ENCODE peak calls at places on chromosome 3, in nine cellular contexts. One of them, this sample, is unnamed.

GRCh38 chr3:27659279-27660021 is 62.7 kb downstream of the EOMES start:
- DNase-seq in CD8-positive, alpha-beta T cell: peak
- DNase-seq in Caco-2: peak
- DNase-seq in RCC 7860: peak
- DNase-seq in B cell: peak
- DNase-seq in hypothalamus: no peak
- DNase-seq in mesenteric fat pad: no peak
- DNase-seq in stimulated activated CD4-positive, alpha-beta T cell treated with anti-CD3 and anti-CD28 coated beads, Interleukin-12 subunit alpha, Interleukin-12 subunit beta, amount 100 ng/mL, for 24 hours: no peak
- DNase-seq in GF-D8: no peak
- DNase-seq in this sample: peak

GRCh38 chr3:32322311-32322710 is 69.3 kb upstream of the CMTM7 start:
- DNase-seq in CD8-positive, alpha-beta T cell: no peak
- DNase-seq in Caco-2: no peak
- DNase-seq in RCC 7860: no peak
- DNase-seq in B cell: no peak
- DNase-seq in hypothalamus: no peak
- DNase-seq in mesenteric fat pad: no peak
- DNase-seq in stimulated activated CD4-positive, alpha-beta T cell treated with anti-CD3 and anti-CD28 coated beads, Interleukin-12 subunit alpha, Interleukin-12 subunit beta, amount 100 ng/mL, for 24 hours: no peak
- DNase-seq in GF-D8: no peak
- DNase-seq in this sample: no peak

GRCh38 chr3:193822492-193823220 is 229.6 kb downstream of the OPA1 start:
- DNase-seq in CD8-positive, alpha-beta T cell: no peak
- DNase-seq in Caco-2: no peak
- DNase-seq in RCC 7860: no peak
- DNase-seq in B cell: no peak
- DNase-seq in hypothalamus: no peak
- DNase-seq in mesenteric fat pad: no peak
- DNase-seq in stimulated activated CD4-positive, alpha-beta T cell treated with anti-CD3 and anti-CD28 coated beads, Interleukin-12 subunit alpha, Interleukin-12 subunit beta, amount 100 ng/mL, for 24 hours: no peak
- DNase-seq in GF-D8: no peak
- DNase-seq in this sample: no peak

GRCh38 chr3:183061431-183062172 is 37.7 kb downstream of the MCCC1 start:
- DNase-seq in CD8-positive, alpha-beta T cell: no peak
- DNase-seq in Caco-2: no peak
- DNase-seq in RCC 7860: no peak
- DNase-seq in B cell: no peak
- DNase-seq in hypothalamus: no peak
- DNase-seq in mesenteric fat pad: no peak
- DNase-seq in stimulated activated CD4-positive, alpha-beta T cell treated with anti-CD3 and anti-CD28 coated beads, Interleukin-12 subunit alpha, Interleukin-12 subunit beta, amount 100 ng/mL, for 24 hours: no peak
- DNase-seq in GF-D8: no peak
- DNase-seq in this sample: no peak

GRCh38 chr3:190059242-190059590 is 61.5 kb downstream of the P3H2 start:
- DNase-seq in CD8-positive, alpha-beta T cell: no peak
- DNase-seq in Caco-2: no peak
- DNase-seq in RCC 7860: no peak
- DNase-seq in B cell: no peak
- DNase-seq in hypothalamus: no peak
- DNase-seq in mesenteric fat pad: no peak
- DNase-seq in stimulated activated CD4-positive, alpha-beta T cell treated with anti-CD3 and anti-CD28 coated beads, Interleukin-12 subunit alpha, Interleukin-12 subunit beta, amount 100 ng/mL, for 24 hours: no peak
- DNase-seq in GF-D8: no peak
- DNase-seq in this sample: no peak

GRCh38 chr3:126828306-126828705 is 124.3 kb downstream of the CHCHD6 start:
- DNase-seq in CD8-positive, alpha-beta T cell: no peak
- DNase-seq in Caco-2: no peak
- DNase-seq in RCC 7860: no peak
- DNase-seq in B cell: no peak
- DNase-seq in hypothalamus: no peak
- DNase-seq in mesenteric fat pad: no peak
- DNase-seq in stimulated activated CD4-positive, alpha-beta T cell treated with anti-CD3 and anti-CD28 coated beads, Interleukin-12 subunit alpha, Interleukin-12 subunit beta, amount 100 ng/mL, for 24 hours: no peak
- DNase-seq in GF-D8: no peak
- DNase-seq in this sample: no peak

GRCh38 chr3:171833775-171834460 is 9.2 kb upstream of the TMEM212 start:
- DNase-seq in CD8-positive, alpha-beta T cell: no peak
- DNase-seq in Caco-2: no peak
- DNase-seq in RCC 7860: peak
- DNase-seq in B cell: no peak
- DNase-seq in hypothalamus: no peak
- DNase-seq in mesenteric fat pad: no peak
- DNase-seq in stimulated activated CD4-positive, alpha-beta T cell treated with anti-CD3 and anti-CD28 coated beads, Interleukin-12 subunit alpha, Interleukin-12 subunit beta, amount 100 ng/mL, for 24 hours: no peak
- DNase-seq in GF-D8: peak
- DNase-seq in this sample: peak

GRCh38 chr3:43390255-43390588 is 103.9 kb downstream of the SNRK start:
- DNase-seq in CD8-positive, alpha-beta T cell: no peak
- DNase-seq in Caco-2: no peak
- DNase-seq in RCC 7860: no peak
- DNase-seq in B cell: no peak
- DNase-seq in hypothalamus: no peak
- DNase-seq in mesenteric fat pad: no peak
- DNase-seq in stimulated activated CD4-positive, alpha-beta T cell treated with anti-CD3 and anti-CD28 coated beads, Interleukin-12 subunit alpha, Interleukin-12 subunit beta, amount 100 ng/mL, for 24 hours: no peak
- DNase-seq in GF-D8: no peak
- DNase-seq in this sample: no peak

GRCh38 chr3:82462977-82463376 is 701.5 kb upstream of the GBE1 start:
- DNase-seq in CD8-positive, alpha-beta T cell: no peak
- DNase-seq in Caco-2: no peak
- DNase-seq in RCC 7860: no peak
- DNase-seq in B cell: no peak
- DNase-seq in hypothalamus: no peak
- DNase-seq in mesenteric fat pad: no peak
- DNase-seq in stimulated activated CD4-positive, alpha-beta T cell treated with anti-CD3 and anti-CD28 coated beads, Interleukin-12 subunit alpha, Interleukin-12 subunit beta, amount 100 ng/mL, for 24 hours: no peak
- DNase-seq in GF-D8: no peak
- DNase-seq in this sample: no peak

GRCh38 chr3:835096-835495 is 257.7 kb upstream of the CNTN6 start:
- DNase-seq in CD8-positive, alpha-beta T cell: no peak
- DNase-seq in Caco-2: no peak
- DNase-seq in RCC 7860: no peak
- DNase-seq in B cell: no peak
- DNase-seq in hypothalamus: no peak
- DNase-seq in mesenteric fat pad: no peak
- DNase-seq in stimulated activated CD4-positive, alpha-beta T cell treated with anti-CD3 and anti-CD28 coated beads, Interleukin-12 subunit alpha, Interleukin-12 subunit beta, amount 100 ng/mL, for 24 hours: no peak
- DNase-seq in GF-D8: no peak
- DNase-seq in this sample: no peak

GRCh38 chr3:64187065-64187959 is 38.0 kb downstream of the PRICKLE2 start:
- DNase-seq in CD8-positive, alpha-beta T cell: no peak
- DNase-seq in Caco-2: peak
- DNase-seq in RCC 7860: peak
- DNase-seq in B cell: no peak
- DNase-seq in hypothalamus: no peak
- DNase-seq in mesenteric fat pad: no peak
- DNase-seq in stimulated activated CD4-positive, alpha-beta T cell treated with anti-CD3 and anti-CD28 coated beads, Interleukin-12 subunit alpha, Interleukin-12 subunit beta, amount 100 ng/mL, for 24 hours: no peak
- DNase-seq in GF-D8: no peak
- DNase-seq in this sample: no peak

GRCh38 chr3:169764164-169764452 is 752 bp downstream of the TERC start:
- DNase-seq in CD8-positive, alpha-beta T cell: no peak
- DNase-seq in Caco-2: no peak
- DNase-seq in RCC 7860: no peak
- DNase-seq in B cell: peak
- DNase-seq in hypothalamus: no peak
- DNase-seq in mesenteric fat pad: no peak
- DNase-seq in stimulated activated CD4-positive, alpha-beta T cell treated with anti-CD3 and anti-CD28 coated beads, Interleukin-12 subunit alpha, Interleukin-12 subunit beta, amount 100 ng/mL, for 24 hours: no peak
- DNase-seq in GF-D8: peak
- DNase-seq in this sample: peak

GRCh38 chr3:146374146-146374545 is 95.2 kb downstream of the PLSCR2 start:
- DNase-seq in CD8-positive, alpha-beta T cell: no peak
- DNase-seq in Caco-2: no peak
- DNase-seq in RCC 7860: no peak
- DNase-seq in B cell: no peak
- DNase-seq in hypothalamus: no peak
- DNase-seq in mesenteric fat pad: no peak
- DNase-seq in stimulated activated CD4-positive, alpha-beta T cell treated with anti-CD3 and anti-CD28 coated beads, Interleukin-12 subunit alpha, Interleukin-12 subunit beta, amount 100 ng/mL, for 24 hours: no peak
- DNase-seq in GF-D8: no peak
- DNase-seq in this sample: no peak

GRCh38 chr3:136602818-136603217 is 149.4 kb downstream of the STAG1 start:
- DNase-seq in CD8-positive, alpha-beta T cell: no peak
- DNase-seq in Caco-2: no peak
- DNase-seq in RCC 7860: no peak
- DNase-seq in B cell: no peak
- DNase-seq in hypothalamus: no peak
- DNase-seq in mesenteric fat pad: no peak
- DNase-seq in stimulated activated CD4-positive, alpha-beta T cell treated with anti-CD3 and anti-CD28 coated beads, Interleukin-12 subunit alpha, Interleukin-12 subunit beta, amount 100 ng/mL, for 24 hours: no peak
- DNase-seq in GF-D8: no peak
- DNase-seq in this sample: no peak

GRCh38 chr3:161263057-161263456 is 41.9 kb downstream of the NMD3 start:
- DNase-seq in CD8-positive, alpha-beta T cell: no peak
- DNase-seq in Caco-2: no peak
- DNase-seq in RCC 7860: no peak
- DNase-seq in B cell: no peak
- DNase-seq in hypothalamus: no peak
- DNase-seq in mesenteric fat pad: no peak
- DNase-seq in stimulated activated CD4-positive, alpha-beta T cell treated with anti-CD3 and anti-CD28 coated beads, Interleukin-12 subunit alpha, Interleukin-12 subunit beta, amount 100 ng/mL, for 24 hours: no peak
- DNase-seq in GF-D8: no peak
- DNase-seq in this sample: no peak

GRCh38 chr3:72660270-72661114 is 187.8 kb downstream of the SHQ1 start:
- DNase-seq in CD8-positive, alpha-beta T cell: no peak
- DNase-seq in Caco-2: no peak
- DNase-seq in RCC 7860: no peak
- DNase-seq in B cell: no peak
- DNase-seq in hypothalamus: no peak
- DNase-seq in mesenteric fat pad: no peak
- DNase-seq in stimulated activated CD4-positive, alpha-beta T cell treated with anti-CD3 and anti-CD28 coated beads, Interleukin-12 subunit alpha, Interleukin-12 subunit beta, amount 100 ng/mL, for 24 hours: no peak
- DNase-seq in GF-D8: no peak
- DNase-seq in this sample: no peak